ENCODE peak calls at places on chromosomes 11 and 22, in nine cellular contexts. L is GM12865; B is CD4-positive, alpha-beta memory T cell; N is ovary; T is transverse colon; J is fibroblast of the aortic adventitia; X is AG09309; Z is AG04449; P is upper lobe of right lung. Q is an unnamed sample.

GRCh38 chr22:46075764-46076531 is 74.4 kb upstream of the PPARA start:
- DNase-seq in L (no peak), B (no peak), N (no peak), T (peak; percentile 8), J (peak; percentile 30), X (no peak), Z (no peak), P (peak; percentile 58), Q (no peak)

GRCh38 chr11:35433588-35433987 is 14.2 kb upstream of the SLC1A2 start:
- DNase-seq in L (no peak), B (no peak), N (no peak), T (no peak), J (no peak), X (no peak), Z (no peak), P (no peak), Q (no peak)

GRCh38 chr22:19986410-19987341 is 29.9 kb downstream of the ARVCF start:
- DNase-seq in L (peak; percentile 73), B (no peak), N (peak; percentile 78), T (peak; percentile 83), J (peak; percentile 56), X (no peak), Z (no peak), P (peak; percentile 91), Q (no peak)

GRCh38 chr11:70298243-70298915 is 27.9 kb downstream of the PPFIA1 start:
- DNase-seq in L (no peak), B (no peak), N (no peak), T (no peak), J (peak; percentile 52), X (no peak), Z (no peak), P (no peak), Q (no peak)

GRCh38 chr11:3380706-3381570 is 2.0 kb upstream of the ZNF195 start:
- DNase-seq in L (no peak), B (no peak), N (peak; percentile 51), T (no peak), J (peak; percentile 51), X (no peak), Z (no peak), P (no peak), Q (no peak)

GRCh38 chr11:1755344-1756023 is 5.1 kb upstream of the IFITM10 start:
- DNase-seq in L (no peak), B (no peak), N (no peak), T (no peak), J (no peak), X (no peak), Z (no peak), P (peak; percentile 76), Q (no peak)

GRCh38 chr11:132556316-132556715 is 976.0 kb downstream of the OPCML start:
- DNase-seq in L (no peak), B (no peak), N (no peak), T (no peak), J (no peak), X (no peak), Z (no peak), P (no peak), Q (no peak)

GRCh38 chr11:13382751-13383150 is 80.3 kb downstream of the BTBD10 start:
- DNase-seq in L (no peak), B (no peak), N (no peak), T (no peak), J (no peak), X (no peak), Z (no peak), P (no peak), Q (no peak)

GRCh38 chr11:77244277-77245014 is 57.0 kb downstream of the GDPD4 start:
- DNase-seq in L (no peak), B (no peak), N (no peak), T (no peak), J (peak; percentile 90), X (peak; percentile 84), Z (peak; percentile 56), P (no peak), Q (peak; percentile 56)

GRCh38 chr22:49208768-49209252 is 618.9 kb downstream of the BRD1 start:
- DNase-seq in L (no peak), B (no peak), N (no peak), T (no peak), J (no peak), X (no peak), Z (no peak), P (peak; percentile 28), Q (no peak)

GRCh38 chr11:104531894-104532293 is 366.4 kb downstream of the CASP12 start:
- DNase-seq in L (no peak), B (no peak), N (no peak), T (no peak), J (no peak), X (no peak), Z (no peak), P (no peak), Q (no peak)

GRCh38 chr11:11620251-11620965 is 1.4 kb downstream of the GALNT18 start:
- DNase-seq in L (peak; percentile 26), B (no peak), N (peak; percentile 27), T (peak; percentile 73), J (peak; percentile 9), X (no peak), Z (no peak), P (peak; percentile 84), Q (no peak)

GRCh38 chr22:47356433-47357011 is 594.1 kb downstream of the TBC1D22A start:
- DNase-seq in L (no peak), B (no peak), N (no peak), T (no peak), J (no peak), X (no peak), Z (no peak), P (no peak), Q (no peak)

GRCh38 chr22:28023036-28023435 is 104.0 kb upstream of the PITPNB start:
- DNase-seq in L (no peak), B (no peak), N (no peak), T (no peak), J (no peak), X (no peak), Z (no peak), P (peak; percentile 39), Q (no peak)

GRCh38 chr22:20528405-20528978 is 21.1 kb downstream of the MED15 start:
- DNase-seq in L (no peak), B (no peak), N (no peak), T (no peak), J (no peak), X (no peak), Z (no peak), P (no peak), Q (no peak)

GRCh38 chr11:126417463-126417862 is 62.0 kb downstream of the ST3GAL4 start:
- DNase-seq in L (no peak), B (no peak), N (no peak), T (no peak), J (no peak), X (no peak), Z (no peak), P (no peak), Q (no peak)

GRCh38 chr11:75667831-75668507 is 869 bp downstream of the MAP6 start:
- DNase-seq in L (peak; percentile 57), B (no peak), N (peak; percentile 57), T (peak; percentile 24), J (peak; percentile 40), X (no peak), Z (no peak), P (peak; percentile 81), Q (no peak)

GRCh38 chr11:124887667-124888013 is 10.0 kb downstream of the ROBO4 start:
- DNase-seq in L (no peak), B (no peak), N (no peak), T (no peak), J (no peak), X (no peak), Z (no peak), P (no peak), Q (no peak)

GRCh38 chr11:103794262-103794661 is 242.2 kb upstream of the DDI1 start:
- DNase-seq in L (no peak), B (no peak), N (no peak), T (no peak), J (peak; percentile 96), X (peak; percentile 44), Z (no peak), P (no peak), Q (peak; percentile 32)

GRCh38 chr11:121544956-121545355 is 92.2 kb upstream of the SORL1-AS1 start:
- DNase-seq in L (no peak), B (no peak), N (no peak), T (no peak), J (no peak), X (no peak), Z (no peak), P (no peak), Q (no peak)

GRCh38 chr11:122253541-122254317 is 137.7 kb upstream of the BLID start:
- DNase-seq in L (no peak), B (no peak), N (no peak), T (no peak), J (peak; percentile 69), X (no peak), Z (no peak), P (no peak), Q (no peak)

GRCh38 chr11:44557464-44557863 is 8.0 kb upstream of the CD82 start:
- DNase-seq in L (no peak), B (no peak), N (no peak), T (no peak), J (no peak), X (no peak), Z (no peak), P (no peak), Q (no peak)

GRCh38 chr11:12164061-12165014 is 53.9 kb downstream of the MICAL2 start:
- DNase-seq in L (no peak), B (no peak), N (no peak), T (peak; percentile 33), J (peak; percentile 88), X (peak; percentile 87), Z (no peak), P (peak; percentile 13), Q (peak; percentile 68)

GRCh38 chr11:42958635-42959034 is 353.2 kb upstream of the API5 start:
- DNase-seq in L (no peak), B (no peak), N (no peak), T (no peak), J (no peak), X (no peak), Z (no peak), P (no peak), Q (no peak)
- H3K4me3 ChIP-seq in L (no peak overlapping the region), B (no peak overlapping the region), N (no peak overlapping the region), T (no peak overlapping the region), J (no peak overlapping the region), X (no peak overlapping the region), Z (no peak overlapping the region), P (no peak overlapping the region), Q (no peak overlapping the region)

GRCh38 chr11:405323-405975 is 9.3 kb downstream of the SIGIRR start:
- DNase-seq in L (no peak), B (no peak), N (no peak), T (no peak), J (peak; percentile 71), X (no peak), Z (no peak), P (no peak), Q (no peak)
- H3K4me3 ChIP-seq in L (no peak overlapping the region), B (no peak overlapping the region), N (no peak overlapping the region), T (no peak overlapping the region), J (peak overlapping the region; percentile 72), X (no peak overlapping the region), Z (peak overlapping the region; percentile 67), P (no peak overlapping the region), Q (no peak overlapping the region)

GRCh38 chr11:115760528-115760837 is 256.3 kb upstream of the CADM1 start:
- DNase-seq in L (no peak), B (no peak), N (no peak), T (no peak), J (no peak), X (no peak), Z (no peak), P (no peak), Q (no peak)
- H3K4me3 ChIP-seq in L (no peak overlapping the region), B (no peak overlapping the region), N (peak overlapping the region; percentile 51), T (no peak overlapping the region), J (no peak overlapping the region), X (peak overlapping the region; percentile 53), Z (peak overlapping the region; percentile 52), P (peak overlapping the region; percentile 68), Q (peak overlapping the region; percentile 21)

GRCh38 chr22:31092161-31092560 is 11.0 kb downstream of the SMTN start:
- DNase-seq in L (no peak), B (no peak), N (no peak), T (no peak), J (no peak), X (no peak), Z (no peak), P (no peak), Q (no peak)
- H3K4me3 ChIP-seq in L (no peak overlapping the region), B (no peak overlapping the region), N (peak overlapping the region; percentile 26), T (peak overlapping the region; percentile 37), J (no peak overlapping the region), X (no peak overlapping the region), Z (no peak overlapping the region), P (no peak overlapping the region), Q (no peak overlapping the region)